ENCODE peak calls at places on chromosome 3, in seven cellular contexts. G is foreskin fibroblast, X is ELR, Q is pons, R is right cardiac atrium, A is caudate nucleus, D is NCI-H2081. T is an unnamed sample.

GRCh38 chr3:23115171-23115877 is 87.8 kb upstream of the UBE2E2 start:
- DNase-seq in G (peak), X (no peak), Q (no peak), R (no peak), A (no peak), D (no peak), T (no peak)

GRCh38 chr3:42746455-42747450 is 26.3 kb downstream of the CCDC13 start:
- DNase-seq in G (peak), X (no peak), Q (peak), R (no peak), A (peak), D (no peak), T (no peak)

GRCh38 chr3:52939600-52939999 is 42.3 kb upstream of the STIMATE start:
- DNase-seq in G (no peak), X (no peak), Q (no peak), R (no peak), A (no peak), D (no peak), T (no peak)

GRCh38 chr3:38651153-38651789 is 1.8 kb upstream of the SCN5A start:
- DNase-seq in G (peak), X (peak), Q (peak), R (peak), A (peak), D (peak), T (no peak)

GRCh38 chr3:72145506-72146380 is 360.8 kb upstream of the PROK2 start:
- DNase-seq in G (peak), X (peak), Q (no peak), R (peak), A (peak), D (no peak), T (peak)

GRCh38 chr3:179113903-179114302 is 34.3 kb upstream of the PIK3CA start:
- DNase-seq in G (peak), X (no peak), Q (no peak), R (no peak), A (no peak), D (no peak), T (no peak)

GRCh38 chr3:143585720-143586456 is 262.4 kb downstream of the SLC9A9 start:
- DNase-seq in G (no peak), X (no peak), Q (peak), R (no peak), A (no peak), D (no peak), T (no peak)

GRCh38 chr3:42880183-42880582 is 4.5 kb upstream of the CYP8B1 start:
- DNase-seq in G (peak), X (no peak), Q (no peak), R (no peak), A (no peak), D (no peak), T (no peak)

GRCh38 chr3:62749130-62749529 is 126.1 kb downstream of the CADPS start:
- DNase-seq in G (no peak), X (no peak), Q (no peak), R (no peak), A (no peak), D (no peak), T (no peak)

GRCh38 chr3:170811515-170811914 is 58.5 kb downstream of the RPL22L1 start:
- DNase-seq in G (peak), X (peak), Q (no peak), R (no peak), A (no peak), D (no peak), T (no peak)

GRCh38 chr3:17035033-17035432 is 150.3 kb downstream of the PLCL2 start:
- DNase-seq in G (no peak), X (no peak), Q (no peak), R (no peak), A (no peak), D (no peak), T (no peak)

GRCh38 chr3:16240229-16241023 is 24.3 kb downstream of the DPH3 start:
- DNase-seq in G (peak), X (peak), Q (no peak), R (no peak), A (no peak), D (no peak), T (no peak)

GRCh38 chr3:84299329-84299728 is 659.5 kb upstream of the CADM2 start:
- DNase-seq in G (no peak), X (no peak), Q (no peak), R (no peak), A (no peak), D (no peak), T (no peak)

GRCh38 chr3:124935264-124935663 is 713 bp upstream of the MUC13 start:
- DNase-seq in G (no peak), X (no peak), Q (no peak), R (no peak), A (no peak), D (no peak), T (no peak)

GRCh38 chr3:64642327-64643151 is 45.3 kb downstream of the ADAMTS9 start:
- DNase-seq in G (peak), X (no peak), Q (no peak), R (no peak), A (no peak), D (peak), T (no peak)